ENCODE peak calls at places on chromosomes 11 and 22, in five cellular contexts. G, R, W, U and B are unnamed samples.

GRCh38 chr22:45823331-45823730 is 151.7 kb downstream of the ATXN10 start:
- DNase-seq in R (no peak), G (no peak), W (no peak), U (no peak), B (no peak)

GRCh38 chr11:5690736-5691135 is 1.1 kb downstream of the TRIM22 start:
- DNase-seq in U (peak; percentile 31), R (no peak), W (peak; percentile 13), G (no peak), B (no peak)

GRCh38 chr22:33465554-33465953 is 407.4 kb upstream of the SYN3 start:
- DNase-seq in W (no peak), R (no peak), G (no peak), U (no peak), B (no peak)

GRCh38 chr22:47308886-47309285 is 546.4 kb downstream of the TBC1D22A start:
- DNase-seq in R (no peak), U (no peak), G (no peak), W (no peak), B (no peak)

GRCh38 chr22:22849640-22850610 is 37.7 kb upstream of the IGLL5 start:
- DNase-seq in G (no peak), R (no peak), W (no peak), U (no peak), B (no peak)

GRCh38 chr11:35364101-35364780 is 55.1 kb downstream of the SLC1A2 start:
- DNase-seq in R (no peak), W (peak; percentile 86), U (no peak), G (peak; percentile 74), B (no peak)

GRCh38 chr11:120750647-120751419 is 239.3 kb downstream of the GRIK4 start:
- DNase-seq in R (no peak), W (no peak), U (no peak), G (no peak), B (no peak)

GRCh38 chr11:64220271-64220670 is 5.7 kb downstream of the TRPT1 start:
- DNase-seq in G (no peak), U (no peak), R (no peak), W (no peak), B (no peak)

GRCh38 chr11:102268083-102268984 is 49.0 kb upstream of the BIRC3 start:
- DNase-seq in U (peak; percentile 91), W (peak; percentile 55), G (peak; percentile 88), R (peak; percentile 17), B (peak; percentile 80)

GRCh38 chr11:10498426-10499250 is 42.3 kb downstream of the RNF141 start:
- DNase-seq in R (no peak), W (no peak), U (no peak), G (no peak), B (no peak)

GRCh38 chr11:33018005-33018404 is 2.3 kb downstream of the DEPDC7 start:
- DNase-seq in R (no peak), U (no peak), G (no peak), W (no peak), B (no peak)

GRCh38 chr11:33017478-33017877 is 1.8 kb downstream of the DEPDC7 start:
- DNase-seq in U (peak; percentile 24), G (no peak), R (no peak), W (no peak), B (no peak)

GRCh38 chr11:33016654-33017053 is 976 bp downstream of the DEPDC7 start:
- DNase-seq in G (no peak), W (no peak), U (no peak), R (no peak), B (no peak)

GRCh38 chr11:33015621-33016551 is at the start of gene DEPDC7:
- DNase-seq in U (peak; percentile 97), R (no peak), G (peak; percentile 92), W (peak; percentile 82), B (peak; percentile 95)

GRCh38 chr11:33013706-33014105 is 2.0 kb upstream of the DEPDC7 start:
- DNase-seq in R (no peak), U (no peak), G (no peak), W (peak; percentile 34), B (no peak)
- H3K4me2 ChIP-seq in R (no peak overlapping the region), U (no peak overlapping the region), G (no peak overlapping the region), W (no peak overlapping the region), B (no peak overlapping the region)

GRCh38 chr11:70040869-70041501 is 37.1 kb upstream of the ANO1 start:
- DNase-seq in G (no peak), W (no peak), R (no peak), U (no peak), B (no peak)
- H3K9me3 ChIP-seq in G (peaks cover 72% of the 10 kb centered on the region), W (peaks cover 42% of the 10 kb centered on the region), R (no peaks in the 10 kb centered on the region), U (no peaks in the 10 kb centered on the region), B (peaks cover 18% of the 10 kb centered on the region)

GRCh38 chr11:31813242-31813960 is 2.3 kb upstream of the PAX6 start:
- DNase-seq in R (no peak), W (no peak), U (no peak), G (no peak), B (peak; percentile 23)
- TF ChIP-seq RCOR1 in R (no peak), W (no peak), U (no peak), G (no peak), B (no peak)

GRCh38 chr11:135035282-135035681 is 623.2 kb upstream of the B3GAT1 start:
- DNase-seq in R (no peak), W (no peak), U (no peak), G (no peak), B (no peak)

GRCh38 chr11:135037828-135038227 is 625.8 kb upstream of the B3GAT1 start:
- DNase-seq in U (no peak), R (no peak), W (no peak), G (no peak), B (no peak)

GRCh38 chr11:135033545-135033944 is 621.5 kb upstream of the B3GAT1 start:
- DNase-seq in W (no peak), G (peak; percentile 2), U (peak; percentile 4), R (no peak), B (peak; percentile 54)

DNA sequence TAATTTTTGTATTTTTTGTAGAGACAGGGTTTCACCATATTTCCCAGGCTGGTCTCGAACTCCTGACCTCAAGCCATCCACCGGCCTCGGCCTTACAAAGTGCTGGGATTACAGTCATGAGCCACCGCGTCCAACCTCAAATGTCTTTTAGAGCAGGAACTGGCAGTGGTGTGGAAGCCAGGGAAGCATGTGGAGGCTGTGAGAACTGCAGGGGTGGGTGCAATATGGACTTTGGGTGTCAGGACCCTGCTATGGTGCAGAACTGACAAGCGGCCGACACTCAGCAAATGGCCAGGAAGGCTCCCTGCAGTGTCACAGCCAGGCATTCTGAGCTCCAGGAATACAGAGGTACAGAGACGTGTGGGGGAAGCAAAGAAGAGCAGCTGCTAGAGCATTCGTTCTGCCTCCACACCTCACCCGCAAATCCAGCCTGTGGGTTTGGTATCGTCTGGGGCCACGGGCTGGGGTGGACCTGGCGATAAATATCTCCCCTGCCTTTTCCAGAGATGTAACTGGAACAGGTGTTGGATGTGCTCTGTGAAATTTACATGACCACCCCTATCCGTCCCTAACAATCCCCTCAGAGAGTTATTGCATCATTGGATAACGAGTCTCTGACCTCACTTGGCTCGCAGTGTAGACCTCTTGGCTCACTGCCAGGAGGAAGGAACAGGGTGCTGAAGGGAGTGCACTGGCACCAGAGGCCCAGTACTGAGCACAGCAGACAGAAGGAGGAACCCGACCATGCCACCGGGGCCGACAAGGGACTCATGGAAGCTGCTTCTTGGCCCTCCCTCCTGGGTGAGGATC is 624.7 kb upstream of the B3GAT1 start:
- DNase-seq in U (peak; percentile 5), R (no peak), W (no peak), G (no peak), B (no peak)
- H3K4me2 ChIP-seq in U (no peak overlapping the region), R (no peak overlapping the region), W (no peak overlapping the region), G (no peak overlapping the region), B (no peak overlapping the region)

DNA sequence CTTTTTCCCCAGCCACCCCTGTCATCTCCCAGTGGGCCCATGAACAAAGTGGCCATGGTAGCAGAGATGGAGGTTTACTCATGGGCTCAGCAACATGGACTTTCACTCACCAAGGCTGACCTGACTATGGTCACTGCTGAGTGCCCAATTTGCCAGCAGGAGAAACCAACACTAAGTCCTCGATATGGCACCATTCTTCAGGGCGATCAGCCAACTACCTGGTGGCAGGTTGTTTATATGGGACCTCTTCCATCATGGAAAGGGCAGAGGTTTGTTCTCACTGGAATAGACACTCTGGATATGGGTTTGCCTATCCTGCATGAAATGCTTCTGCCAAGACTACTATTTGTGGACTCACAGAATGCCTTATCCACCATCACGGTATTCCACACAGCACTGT is 1009.1 kb downstream of the NTM start:
- DNase-seq in U (no peak), W (no peak), R (no peak), G (no peak), B (no peak)
- H3K9me3 ChIP-seq in U (no peaks in the 10 kb centered on the region), W (no peaks in the 10 kb centered on the region), R (no peaks in the 10 kb centered on the region), G (no peaks in the 10 kb centered on the region), B (no peaks in the 10 kb centered on the region)

GRCh38 chr11:76041208-76041607 is 165.1 kb downstream of the WNT11 start:
- DNase-seq in U (peak; percentile 9), R (no peak), W (no peak), G (peak; percentile 37), B (no peak)
- TF ChIP-seq RCOR1 in U (no peak), R (no peak), W (no peak), G (no peak), B (no peak)

DNA sequence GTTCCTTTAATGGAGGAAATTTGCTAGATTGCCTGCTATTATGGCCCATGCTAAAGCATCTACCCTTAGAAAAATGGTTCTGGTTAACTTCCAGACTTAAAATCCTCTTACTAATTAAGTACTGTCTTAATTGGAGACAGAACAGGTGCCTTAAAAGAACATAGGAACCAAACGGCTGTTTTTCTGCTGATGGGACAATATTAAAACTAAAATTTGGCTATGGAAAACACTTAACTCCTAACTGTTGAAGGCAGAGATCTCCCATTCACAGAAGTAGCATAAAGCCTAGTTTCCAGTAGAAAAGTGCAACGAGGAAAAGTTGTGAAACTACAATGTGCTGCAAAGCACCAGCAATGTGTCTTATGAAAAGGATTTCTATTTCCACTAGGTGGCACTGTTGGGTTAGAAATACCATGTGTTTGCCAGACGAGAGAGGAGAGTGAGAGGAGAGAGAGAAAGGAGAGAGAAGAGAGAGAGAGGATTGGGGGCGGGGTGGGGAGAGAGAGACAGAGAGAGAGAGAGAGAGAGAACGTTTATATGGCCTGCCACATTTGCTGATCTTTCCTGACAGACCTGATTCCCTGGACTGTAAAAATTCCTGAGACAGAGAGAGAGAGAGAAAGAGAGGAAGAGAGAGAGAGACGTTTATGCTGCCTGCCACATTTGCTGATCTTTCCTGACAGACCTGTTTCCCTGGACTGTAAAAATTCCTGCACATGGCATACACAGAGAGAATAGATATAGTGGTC is 51.5 kb downstream of the FAM181B start:
- DNase-seq in U (peak; percentile 78), R (peak; percentile 9), W (peak; percentile 75), G (peak; percentile 76), B (peak; percentile 36)
- H3K4me2 ChIP-seq in U (no peak overlapping the region), R (no peak overlapping the region), W (peak overlapping the region; percentile 36), G (peak overlapping the region; percentile 41), B (no peak overlapping the region)